ENCODE peak calls at places on chromosomes 5 and 9, in six cellular contexts. W is nephron progenitor cell, V is Peyer's patch, T is hepatocyte, L is fibroblast of mammary gland, Y is tibial artery. X is an unnamed sample.

GRCh38 chr5:14069021-14069420 is 74.1 kb upstream of the TRIO start:
- DNase-seq in W (no peak), V (no peak), T (no peak), L (no peak), Y (no peak), X (no peak)

GRCh38 chr5:1479581-1480188 is 34.4 kb upstream of the SLC6A3 start:
- DNase-seq in W (peak; percentile 54), V (peak; percentile 58), T (peak; percentile 62), L (peak; percentile 77), Y (no peak), X (peak; percentile 92)

GRCh38 chr5:142007237-142007544 is 5.6 kb downstream of the GNPDA1 start:
- DNase-seq in W (no peak), V (no peak), T (no peak), L (no peak), Y (no peak), X (no peak)

GRCh38 chr5:32109236-32109635 is 64.9 kb downstream of the GOLPH3 start:
- DNase-seq in W (no peak), V (no peak), T (no peak), L (peak; percentile 77), Y (no peak), X (no peak)

GRCh38 chr9:134099123-134099761 is 31.4 kb upstream of the BRD3 start:
- DNase-seq in W (peak; percentile 14), V (peak; percentile 54), T (peak; percentile 42), L (peak; percentile 31), Y (no peak), X (peak; percentile 47)

GRCh38 chr5:63043792-63044191 is 465.2 kb downstream of the LRRC70 start:
- DNase-seq in W (no peak), V (no peak), T (no peak), L (no peak), Y (no peak), X (no peak)

GRCh38 chr9:137809038-137809630 is 68.4 kb upstream of the CACNA1B start:
- DNase-seq in W (peak; percentile 44), V (peak; percentile 49), T (no peak), L (no peak), Y (no peak), X (no peak)

GRCh38 chr9:33750839-33751339 is 44.5 kb upstream of the PRSS3 start:
- DNase-seq in W (no peak), V (no peak), T (no peak), L (no peak), Y (no peak), X (no peak)

GRCh38 chr5:131067596-131067995 is 97.5 kb downstream of the HINT1 start:
- DNase-seq in W (no peak), V (no peak), T (no peak), L (peak; percentile 43), Y (no peak), X (no peak)

GRCh38 chr9:17003576-17004240 is 131.1 kb upstream of the CNTLN start:
- DNase-seq in W (no peak), V (no peak), T (no peak), L (peak; percentile 87), Y (no peak), X (no peak)

GRCh38 chr5:159092288-159092687 is 7.4 kb downstream of the EBF1 start:
- DNase-seq in W (no peak), V (no peak), T (no peak), L (no peak), Y (no peak), X (no peak)

GRCh38 chr5:157867736-157868135 is 8.8 kb upstream of the CLINT1 start:
- DNase-seq in W (no peak), V (no peak), T (no peak), L (no peak), Y (no peak), X (no peak)

GRCh38 chr5:118891252-118891651 is 97.1 kb downstream of the DTWD2 start:
- DNase-seq in W (no peak), V (no peak), T (no peak), L (no peak), Y (no peak), X (no peak)

GRCh38 chr5:96125335-96125891 is 163.8 kb upstream of the ELL2 start:
- DNase-seq in W (no peak), V (no peak), T (no peak), L (no peak), Y (no peak), X (no peak)

GRCh38 chr9:78001946-78002731 is 29.5 kb downstream of the GNAQ start:
- DNase-seq in W (no peak), V (no peak), T (no peak), L (peak; percentile 19), Y (no peak), X (no peak)

GRCh38 chr9:33329996-33330395 is 39.7 kb downstream of the NFX1 start:
- DNase-seq in W (no peak), V (no peak), T (peak; percentile 20), L (peak; percentile 89), Y (no peak), X (no peak)

GRCh38 chr9:14211564-14211963 is 102.4 kb downstream of the NFIB start:
- DNase-seq in W (no peak), V (no peak), T (no peak), L (no peak), Y (no peak), X (no peak)

GRCh38 chr5:115267617-115268016 is 4.9 kb upstream of the PGGT1B start:
- DNase-seq in W (no peak), V (no peak), T (no peak), L (peak; percentile 36), Y (no peak), X (no peak)

GRCh38 chr5:140342287-140342686 is 4.1 kb downstream of the HBEGF start:
- DNase-seq in W (no peak), V (peak; percentile 27), T (no peak), L (no peak), Y (peak; percentile 68), X (peak; percentile 80)

GRCh38 chr9:99490736-99491135 is 268.7 kb downstream of the SEC61B start:
- DNase-seq in W (no peak), V (no peak), T (no peak), L (peak; percentile 43), Y (no peak), X (no peak)

GRCh38 chr9:25415723-25416122 is 262.5 kb downstream of the TUSC1 start:
- DNase-seq in W (no peak), V (no peak), T (no peak), L (no peak), Y (no peak), X (no peak)

GRCh38 chr5:150645070-150645700 is 4.7 kb downstream of the SYNPO start:
- DNase-seq in W (peak; percentile 37), V (peak; percentile 29), T (no peak), L (peak; percentile 93), Y (peak; percentile 85), X (no peak)

GRCh38 chr5:66912787-66913186 is 283.8 kb downstream of the CD180 start:
- DNase-seq in W (no peak), V (no peak), T (no peak), L (no peak), Y (no peak), X (no peak)

GRCh38 chr9:82680179-82680935 is 382.6 kb downstream of the RASEF start:
- DNase-seq in W (no peak), V (no peak), T (no peak), L (no peak), Y (no peak), X (no peak)

GRCh38 chr9:15235658-15236057 is 71.4 kb downstream of the TTC39B start:
- DNase-seq in W (no peak), V (no peak), T (no peak), L (no peak), Y (no peak), X (no peak)

GRCh38 chr9:15229475-15229874 is 77.5 kb downstream of the TTC39B start:
- DNase-seq in W (no peak), V (no peak), T (no peak), L (no peak), Y (no peak), X (no peak)

GRCh38 chr9:15227491-15227890 is 79.5 kb downstream of the TTC39B start:
- DNase-seq in W (no peak), V (no peak), T (no peak), L (no peak), Y (no peak), X (no peak)

DNA sequence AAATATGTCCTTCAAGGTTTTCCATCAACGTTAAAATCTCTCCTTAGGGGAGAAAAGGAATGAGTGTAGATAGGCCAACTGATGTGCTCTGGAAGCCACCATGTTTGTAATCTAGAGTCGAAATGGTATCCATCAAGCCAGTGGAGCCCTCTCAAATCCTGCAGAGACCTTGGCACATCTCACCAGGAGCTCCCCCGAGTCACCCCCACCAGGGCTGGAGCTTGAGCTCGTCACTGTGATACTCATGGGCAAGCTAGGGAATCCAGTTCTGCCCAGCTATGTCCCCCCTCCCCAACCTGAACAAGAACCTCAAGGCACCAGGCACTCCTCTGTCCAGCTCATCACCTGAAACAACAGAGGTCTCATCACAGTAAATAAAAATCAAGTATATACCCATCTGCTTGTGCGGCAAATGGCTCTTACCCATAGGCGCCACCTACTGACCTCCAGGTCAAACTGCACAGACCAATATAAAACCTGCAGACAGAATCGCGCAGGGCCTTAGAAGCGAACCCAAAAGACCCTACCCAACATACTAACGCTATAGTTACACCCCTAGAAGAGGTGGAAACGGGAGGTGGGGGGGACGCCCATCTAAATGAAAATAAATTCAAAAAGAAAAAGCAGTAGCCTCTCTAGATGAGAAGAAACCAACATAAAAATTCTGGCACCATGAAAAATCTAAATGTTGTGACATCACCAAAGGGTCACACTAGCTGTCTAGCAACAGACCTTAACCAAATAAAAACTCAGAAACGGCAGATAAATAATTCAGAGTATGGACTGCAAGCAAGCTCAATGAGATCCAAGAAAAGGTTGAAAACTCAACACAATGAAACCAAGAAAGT is 75.0 kb downstream of the TTC39B start:
- DNase-seq in W (peak; percentile 12), V (no peak), T (peak; percentile 17), L (peak; percentile 62), Y (no peak), X (no peak)
- TF ChIP-seq CTCF in W (peak; percentile 46), V (peak; percentile 40), T (peak; percentile 22), L (peak; percentile 74), Y (no peak), X (no peak)

GRCh38 chr9:121023064-121023463 is 27.0 kb downstream of the C5 start:
- DNase-seq in W (no peak), V (no peak), T (no peak), L (peak; percentile 35), Y (no peak), X (no peak)
- TF ChIP-seq CTCF in W (peak; percentile 6), V (no peak), T (no peak), L (peak; percentile 29), Y (no peak), X (no peak)

DNA sequence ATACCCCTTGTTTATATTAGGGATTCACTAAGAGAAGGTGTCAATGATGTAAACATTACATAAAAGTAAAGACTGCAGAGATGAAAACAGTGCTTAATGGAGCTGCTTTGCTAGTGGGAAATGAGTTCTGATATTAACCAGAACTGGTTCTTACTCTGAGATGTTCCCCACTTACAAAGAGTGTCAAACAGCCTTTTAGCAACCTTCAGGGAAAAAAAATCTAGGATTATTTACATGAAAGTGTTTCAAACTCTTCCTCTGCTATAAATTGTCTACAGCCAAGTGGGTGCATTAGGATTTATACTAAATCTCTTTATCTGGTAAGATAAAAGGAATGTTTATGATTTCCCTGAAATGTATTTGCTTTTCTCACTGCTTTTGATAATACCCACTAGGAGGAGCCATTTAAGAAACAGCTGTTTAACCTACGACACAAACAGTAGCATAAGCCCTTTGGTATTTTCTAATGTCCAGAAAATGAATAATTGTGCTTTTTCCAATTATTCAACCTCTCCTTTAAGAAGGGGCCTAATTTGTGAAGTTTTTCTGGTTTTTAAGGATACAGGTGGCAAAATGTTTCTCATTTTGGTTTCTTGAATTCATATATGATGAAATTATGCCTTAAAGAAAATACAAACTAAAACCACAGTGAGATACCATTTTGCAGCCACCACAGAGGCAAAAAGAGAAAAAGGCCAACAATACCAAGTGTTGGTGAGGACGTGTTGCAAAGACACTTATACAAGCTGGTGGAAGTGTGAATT is 186.3 kb downstream of the TLE4 start:
- DNase-seq in W (no peak), V (no peak), T (no peak), L (peak; percentile 33), Y (no peak), X (no peak)
- TF ChIP-seq CTCF in W (no peak), V (peak; percentile 29), T (peak; percentile 43), L (peak; percentile 47), Y (peak; percentile 20), X (peak; percentile 45)

GRCh38 chr5:55546991-55547390 is 12.2 kb upstream of the PLPP1 start:
- DNase-seq in W (no peak), V (no peak), T (peak; percentile 29), L (no peak), Y (no peak), X (no peak)
- TF ChIP-seq CTCF in W (no peak), V (peak; percentile 23), T (no peak), L (no peak), Y (no peak), X (no peak)